ENCODE peak calls at places on chromosomes 16 and 17, in six cellular contexts. X is HS-5; T is trophoblast cell; I is GM10248; S is stimulated activated naive CD8-positive, alpha-beta T cell treated with anti-CD3 and anti-CD28 coated beads, Interleukin-15, Interleukin-2, amounts not matched to agents 100 U/mL and 50 U/mL, for 24 hours; L is lower lobe of right lung. Q is an unnamed sample.

GRCh38 chr16:14249291-14250032 is 178.3 kb downstream of the MRTFB start:
- DNase-seq in T (peak; percentile 24), I (peak; percentile 51), S (peak; percentile 43), L (no peak), X (peak; percentile 34), Q (peak; percentile 34)

GRCh38 chr17:7883781-7884386 is 4.7 kb upstream of the CHD3 start:
- DNase-seq in S (no peak), X (no peak), T (no peak), L (no peak), I (peak; percentile 55), Q (no peak)

GRCh38 chr16:30656974-30657865 is 1.0 kb upstream of the FBRS start:
- DNase-seq in S (no peak), X (no peak), I (no peak), T (no peak), L (no peak), Q (no peak)

GRCh38 chr16:51276335-51276734 is 125.3 kb upstream of the SALL1 start:
- DNase-seq in L (no peak), I (no peak), S (no peak), T (no peak), X (no peak), Q (no peak)

GRCh38 chr16:50369133-50369804 is 481 bp upstream of the BRD7 start:
- DNase-seq in X (no peak), S (no peak), L (no peak), I (no peak), T (no peak), Q (no peak)

GRCh38 chr17:7479389-7480192 is at the start of gene ZBTB4:
- DNase-seq in I (peak; percentile 77), L (peak; percentile 76), S (peak; percentile 72), X (no peak), T (peak; percentile 5), Q (peak; percentile 83)

GRCh38 chr17:27352481-27353460 is 58.9 kb downstream of the WSB1 start:
- DNase-seq in X (no peak), I (no peak), L (no peak), T (peak; percentile 27), S (no peak), Q (no peak)

GRCh38 chr17:80477647-80478478 is 1.5 kb upstream of the NPTX1 start:
- DNase-seq in X (no peak), T (peak; percentile 26), L (no peak), I (no peak), S (peak; percentile 57), Q (peak; percentile 81)

GRCh38 chr17:17506181-17506741 is 10.1 kb upstream of the RASD1 start:
- DNase-seq in S (no peak), I (no peak), X (no peak), T (no peak), L (peak; percentile 47), Q (peak; percentile 44)

GRCh38 chr17:82324566-82325285 is 7.3 kb upstream of the CD7 start:
- DNase-seq in X (no peak), I (no peak), S (no peak), T (no peak), L (no peak), Q (no peak)

GRCh38 chr17:9645858-9646555 is 690 bp downstream of the USP43 start:
- DNase-seq in S (peak; percentile 34), I (peak; percentile 48), L (peak; percentile 79), T (peak; percentile 45), X (no peak), Q (no peak)

GRCh38 chr16:11742041-11742535 is 569 bp downstream of the TXNDC11 start:
- DNase-seq in I (peak; percentile 40), L (peak; percentile 76), X (no peak), T (peak; percentile 34), S (peak; percentile 68), Q (no peak)

GRCh38 chr17:73335591-73336503 is 24.0 kb upstream of the CDC42EP4 start:
- DNase-seq in I (no peak), L (no peak), X (no peak), T (no peak), S (no peak), Q (no peak)